ENCODE peak calls at places on chromosomes 3 and 15, in nine cellular contexts. One of them, this sample, is unnamed.
A peak's percentile ranks its signal among the peaks of the same experiment; 100 is the strongest.

GRCh38 chr15:41291065-41291631 is 41.2 kb downstream of the OIP5 start:
- DNase-seq in Panc1: no peak
- DNase-seq in stimulated activated CD4-positive, alpha-beta T cell treated with anti-CD3 and anti-CD28 coated beads, Interleukin-15, amount 100 ng/mL, for 1 hour: no peak
- DNase-seq in activated CD4-positive, alpha-beta T cell treated with anti-CD3 and anti-CD28 coated beads, Interleukin-2, amount 50 U/mL, for 4 hours: no peak
- DNase-seq in left ventricle myocardium inferior: no peak
- DNase-seq in foreskin keratinocyte: no peak
- DNase-seq in amygdala: no peak
- DNase-seq in HEK293T: no peak
- DNase-seq in fibroblast of lung: no peak
- DNase-seq in this sample: no peak

GRCh38 chr3:188468196-188468595 is 314.2 kb downstream of the LPP start:
- DNase-seq in Panc1: no peak
- DNase-seq in stimulated activated CD4-positive, alpha-beta T cell treated with anti-CD3 and anti-CD28 coated beads, Interleukin-15, amount 100 ng/mL, for 1 hour: no peak
- DNase-seq in activated CD4-positive, alpha-beta T cell treated with anti-CD3 and anti-CD28 coated beads, Interleukin-2, amount 50 U/mL, for 4 hours: no peak
- DNase-seq in left ventricle myocardium inferior: no peak
- DNase-seq in foreskin keratinocyte: no peak
- DNase-seq in amygdala: no peak
- DNase-seq in HEK293T: no peak
- DNase-seq in fibroblast of lung: no peak
- DNase-seq in this sample: no peak

GRCh38 chr15:35626531-35626930 is 80.6 kb upstream of the DPH6 start:
- DNase-seq in Panc1: no peak
- DNase-seq in stimulated activated CD4-positive, alpha-beta T cell treated with anti-CD3 and anti-CD28 coated beads, Interleukin-15, amount 100 ng/mL, for 1 hour: no peak
- DNase-seq in activated CD4-positive, alpha-beta T cell treated with anti-CD3 and anti-CD28 coated beads, Interleukin-2, amount 50 U/mL, for 4 hours: no peak
- DNase-seq in left ventricle myocardium inferior: no peak
- DNase-seq in foreskin keratinocyte: no peak
- DNase-seq in amygdala: no peak
- DNase-seq in HEK293T: no peak
- DNase-seq in fibroblast of lung: peak; percentile 40
- DNase-seq in this sample: no peak

GRCh38 chr3:153903430-153903829 is 217.8 kb upstream of the ARHGEF26 start:
- DNase-seq in Panc1: no peak
- DNase-seq in stimulated activated CD4-positive, alpha-beta T cell treated with anti-CD3 and anti-CD28 coated beads, Interleukin-15, amount 100 ng/mL, for 1 hour: no peak
- DNase-seq in activated CD4-positive, alpha-beta T cell treated with anti-CD3 and anti-CD28 coated beads, Interleukin-2, amount 50 U/mL, for 4 hours: no peak
- DNase-seq in left ventricle myocardium inferior: no peak
- DNase-seq in foreskin keratinocyte: no peak
- DNase-seq in amygdala: no peak
- DNase-seq in HEK293T: peak; percentile 12
- DNase-seq in fibroblast of lung: no peak
- DNase-seq in this sample: no peak

GRCh38 chr15:95693917-95694316 is 636.6 kb upstream of the NR2F2 start:
- DNase-seq in Panc1: no peak
- DNase-seq in stimulated activated CD4-positive, alpha-beta T cell treated with anti-CD3 and anti-CD28 coated beads, Interleukin-15, amount 100 ng/mL, for 1 hour: no peak
- DNase-seq in activated CD4-positive, alpha-beta T cell treated with anti-CD3 and anti-CD28 coated beads, Interleukin-2, amount 50 U/mL, for 4 hours: no peak
- DNase-seq in left ventricle myocardium inferior: no peak
- DNase-seq in foreskin keratinocyte: peak; percentile 7
- DNase-seq in amygdala: no peak
- DNase-seq in HEK293T: no peak
- DNase-seq in fibroblast of lung: peak; percentile 49
- DNase-seq in this sample: no peak

GRCh38 chr3:184786271-184787010 is 25.5 kb upstream of the VPS8 start:
- DNase-seq in Panc1: no peak
- DNase-seq in stimulated activated CD4-positive, alpha-beta T cell treated with anti-CD3 and anti-CD28 coated beads, Interleukin-15, amount 100 ng/mL, for 1 hour: no peak
- DNase-seq in activated CD4-positive, alpha-beta T cell treated with anti-CD3 and anti-CD28 coated beads, Interleukin-2, amount 50 U/mL, for 4 hours: no peak
- DNase-seq in left ventricle myocardium inferior: peak; percentile 49
- DNase-seq in foreskin keratinocyte: no peak
- DNase-seq in amygdala: no peak
- DNase-seq in HEK293T: no peak
- DNase-seq in fibroblast of lung: peak; percentile 76
- DNase-seq in this sample: peak; percentile 18

GRCh38 chr15:52746162-52746721 is 43.9 kb downstream of the ONECUT1 start:
- DNase-seq in Panc1: no peak
- DNase-seq in stimulated activated CD4-positive, alpha-beta T cell treated with anti-CD3 and anti-CD28 coated beads, Interleukin-15, amount 100 ng/mL, for 1 hour: no peak
- DNase-seq in activated CD4-positive, alpha-beta T cell treated with anti-CD3 and anti-CD28 coated beads, Interleukin-2, amount 50 U/mL, for 4 hours: no peak
- DNase-seq in left ventricle myocardium inferior: no peak
- DNase-seq in foreskin keratinocyte: no peak
- DNase-seq in amygdala: no peak
- DNase-seq in HEK293T: no peak
- DNase-seq in fibroblast of lung: no peak
- DNase-seq in this sample: no peak

GRCh38 chr15:40762919-40763800 is 708 bp upstream of the GCHFR start:
- DNase-seq in Panc1: no peak
- DNase-seq in stimulated activated CD4-positive, alpha-beta T cell treated with anti-CD3 and anti-CD28 coated beads, Interleukin-15, amount 100 ng/mL, for 1 hour: no peak
- DNase-seq in activated CD4-positive, alpha-beta T cell treated with anti-CD3 and anti-CD28 coated beads, Interleukin-2, amount 50 U/mL, for 4 hours: no peak
- DNase-seq in left ventricle myocardium inferior: peak; percentile 56
- DNase-seq in foreskin keratinocyte: peak; percentile 55
- DNase-seq in amygdala: no peak
- DNase-seq in HEK293T: peak; percentile 57
- DNase-seq in fibroblast of lung: peak; percentile 47
- DNase-seq in this sample: peak; percentile 85